ENCODE peak calls at places on chromosomes 5 and 9, in four cellular contexts. One of them, this sample, is unnamed.

GRCh38 chr5:172802585-172803176 is 31.4 kb upstream of the ERGIC1 start:
- DNase-seq in A549: no peak
- DNase-seq in ovary: no peak
- DNase-seq in transverse colon: no peak
- DNase-seq in this sample: no peak

GRCh38 chr9:98899399-98900056 is 44.2 kb upstream of the COL15A1 start:
- DNase-seq in transverse colon: peak; percentile 19
- DNase-seq in A549: no peak
- DNase-seq in ovary: no peak
- DNase-seq in this sample: no peak

GRCh38 chr5:153360860-153361259 is 129.6 kb upstream of the GRIA1 start:
- DNase-seq in ovary: no peak
- DNase-seq in transverse colon: no peak
- DNase-seq in A549: no peak
- DNase-seq in this sample: no peak

GRCh38 chr5:65876496-65876895 is 49.9 kb upstream of the ERBIN start:
- DNase-seq in ovary: no peak
- DNase-seq in A549: no peak
- DNase-seq in transverse colon: no peak
- DNase-seq in this sample: no peak

GRCh38 chr5:19733612-19734495 is 254.1 kb downstream of the CDH18 start:
- DNase-seq in ovary: no peak
- DNase-seq in A549: no peak
- DNase-seq in transverse colon: no peak
- DNase-seq in this sample: no peak

GRCh38 chr5:16871746-16872339 is 64.2 kb downstream of the MYO10 start:
- DNase-seq in transverse colon: no peak
- DNase-seq in ovary: peak; percentile 44
- DNase-seq in A549: no peak
- DNase-seq in this sample: no peak

GRCh38 chr9:36040271-36040925 is 3.7 kb downstream of the RECK start:
- DNase-seq in transverse colon: no peak
- DNase-seq in ovary: no peak
- DNase-seq in A549: no peak
- DNase-seq in this sample: no peak

GRCh38 chr9:137006116-137007003 is 10.0 kb upstream of the CLIC3 start:
- DNase-seq in transverse colon: no peak
- DNase-seq in A549: no peak
- DNase-seq in ovary: peak; percentile 77
- DNase-seq in this sample: no peak

GRCh38 chr5:128773378-128773777 is 191.9 kb upstream of the SLC27A6 start:
- DNase-seq in transverse colon: no peak
- DNase-seq in A549: no peak
- DNase-seq in ovary: no peak
- DNase-seq in this sample: no peak

GRCh38 chr9:135227641-135228251 is 140.3 kb downstream of the OLFM1 start:
- DNase-seq in transverse colon: no peak
- DNase-seq in A549: no peak
- DNase-seq in ovary: no peak
- DNase-seq in this sample: peak; percentile 31

GRCh38 chr9:91676042-91676441 is 252.4 kb upstream of the NFIL3 start:
- DNase-seq in ovary: no peak
- DNase-seq in A549: no peak
- DNase-seq in transverse colon: no peak
- DNase-seq in this sample: no peak

GRCh38 chr5:84487963-84488362 is 103.3 kb upstream of the EDIL3 start:
- DNase-seq in A549: no peak
- DNase-seq in ovary: no peak
- DNase-seq in transverse colon: no peak
- DNase-seq in this sample: no peak

GRCh38 chr9:77975023-77975422 is 56.6 kb downstream of the GNAQ start:
- DNase-seq in transverse colon: no peak
- DNase-seq in A549: no peak
- DNase-seq in ovary: no peak
- DNase-seq in this sample: no peak
- TF ChIP-seq POLR2A in transverse colon: no peak
- TF ChIP-seq POLR2A in A549: no peak
- TF ChIP-seq POLR2A in ovary: no peak
- TF ChIP-seq POLR2A in this sample: no peak

GRCh38 chr9:37182718-37183117 is 62.3 kb downstream of the ZCCHC7 start:
- DNase-seq in ovary: no peak
- DNase-seq in A549: no peak
- DNase-seq in transverse colon: no peak
- DNase-seq in this sample: no peak
- TF ChIP-seq POLR2A in ovary: no peak
- TF ChIP-seq POLR2A in A549: no peak
- TF ChIP-seq POLR2A in transverse colon: no peak
- TF ChIP-seq POLR2A in this sample: no peak

GRCh38 chr5:94778299-94778698 is 159.8 kb downstream of the SLF1 start:
- DNase-seq in ovary: no peak
- DNase-seq in transverse colon: no peak
- DNase-seq in A549: no peak
- DNase-seq in this sample: no peak
- TF ChIP-seq POLR2A in ovary: no peak
- TF ChIP-seq POLR2A in transverse colon: no peak
- TF ChIP-seq POLR2A in A549: no peak
- TF ChIP-seq POLR2A in this sample: no peak

GRCh38 chr9:73166453-73166852 is 14.8 kb downstream of the ANXA1 start:
- DNase-seq in A549: no peak
- DNase-seq in ovary: no peak
- DNase-seq in transverse colon: no peak
- DNase-seq in this sample: no peak
- TF ChIP-seq POLR2A in A549: no peak
- TF ChIP-seq POLR2A in ovary: no peak
- TF ChIP-seq POLR2A in transverse colon: no peak
- TF ChIP-seq POLR2A in this sample: no peak

This sample was measured in right lobe of liver.